ENCODE peak calls at places on chromosomes 2 and 18, in ten cellular contexts. One of them, this sample, is unnamed.

GRCh38 chr2:152497481-152498052 is 162.6 kb downstream of the FMNL2 start:
- DNase-seq in DND-41: no peak
- DNase-seq in neural progenitor cell: no peak
- DNase-seq in GM12878: no peak
- DNase-seq in mammary epithelial cell: peak; percentile 96
- DNase-seq in H1: no peak
- DNase-seq in H9: no peak
- DNase-seq in IMR-90: peak; percentile 61
- DNase-seq in PC-3: peak; percentile 71
- DNase-seq in HCT116: peak; percentile 75
- DNase-seq in this sample: no peak

GRCh38 chr2:67790622-67791021 is 272.2 kb downstream of the C1D start:
- DNase-seq in DND-41: no peak
- DNase-seq in neural progenitor cell: no peak
- DNase-seq in GM12878: no peak
- DNase-seq in mammary epithelial cell: peak; percentile 28
- DNase-seq in H1: no peak
- DNase-seq in H9: no peak
- DNase-seq in IMR-90: peak; percentile 95
- DNase-seq in PC-3: peak; percentile 75
- DNase-seq in HCT116: no peak
- DNase-seq in this sample: no peak

GRCh38 chr18:50030146-50030545 is 164.8 kb downstream of the MYO5B start:
- DNase-seq in DND-41: no peak
- DNase-seq in neural progenitor cell: no peak
- DNase-seq in GM12878: no peak
- DNase-seq in mammary epithelial cell: no peak
- DNase-seq in H1: no peak
- DNase-seq in H9: no peak
- DNase-seq in IMR-90: no peak
- DNase-seq in PC-3: no peak
- DNase-seq in HCT116: no peak
- DNase-seq in this sample: no peak

GRCh38 chr18:31683968-31684278 is 458 bp downstream of the B4GALT6 start:
- DNase-seq in DND-41: no peak
- DNase-seq in neural progenitor cell: no peak
- DNase-seq in GM12878: no peak
- DNase-seq in mammary epithelial cell: no peak
- DNase-seq in H1: no peak
- DNase-seq in H9: no peak
- DNase-seq in IMR-90: no peak
- DNase-seq in PC-3: no peak
- DNase-seq in HCT116: no peak
- DNase-seq in this sample: no peak

GRCh38 chr2:140136366-140136765 is 1356.2 kb upstream of the NXPH2 start:
- DNase-seq in DND-41: no peak
- DNase-seq in neural progenitor cell: no peak
- DNase-seq in GM12878: no peak
- DNase-seq in mammary epithelial cell: no peak
- DNase-seq in H1: no peak
- DNase-seq in H9: no peak
- DNase-seq in IMR-90: no peak
- DNase-seq in PC-3: no peak
- DNase-seq in HCT116: no peak
- DNase-seq in this sample: no peak

GRCh38 chr2:69584127-69584889 is 59.2 kb downstream of the AAK1 start:
- DNase-seq in DND-41: no peak
- DNase-seq in neural progenitor cell: no peak
- DNase-seq in GM12878: no peak
- DNase-seq in mammary epithelial cell: no peak
- DNase-seq in H1: no peak
- DNase-seq in H9: no peak
- DNase-seq in IMR-90: no peak
- DNase-seq in PC-3: no peak
- DNase-seq in HCT116: no peak
- DNase-seq in this sample: no peak

GRCh38 chr2:25054720-25055119 is 12.8 kb downstream of the EFR3B start:
- DNase-seq in DND-41: no peak
- DNase-seq in neural progenitor cell: no peak
- DNase-seq in GM12878: no peak
- DNase-seq in mammary epithelial cell: no peak
- DNase-seq in H1: no peak
- DNase-seq in H9: no peak
- DNase-seq in IMR-90: peak; percentile 44
- DNase-seq in PC-3: no peak
- DNase-seq in HCT116: no peak
- DNase-seq in this sample: no peak

GRCh38 chr2:205655775-205656425 is 26.4 kb upstream of the NRP2 start:
- DNase-seq in DND-41: no peak
- DNase-seq in neural progenitor cell: no peak
- DNase-seq in GM12878: no peak
- DNase-seq in mammary epithelial cell: no peak
- DNase-seq in H1: no peak
- DNase-seq in H9: no peak
- DNase-seq in IMR-90: no peak
- DNase-seq in PC-3: no peak
- DNase-seq in HCT116: no peak
- DNase-seq in this sample: no peak

GRCh38 chr18:11747731-11748130 is 58.7 kb downstream of the GNAL start:
- DNase-seq in DND-41: no peak
- DNase-seq in neural progenitor cell: peak; percentile 63
- DNase-seq in GM12878: no peak
- DNase-seq in mammary epithelial cell: no peak
- DNase-seq in H1: no peak
- DNase-seq in H9: peak; percentile 58
- DNase-seq in IMR-90: no peak
- DNase-seq in PC-3: no peak
- DNase-seq in HCT116: no peak
- DNase-seq in this sample: no peak

GRCh38 chr2:26768759-26769500 is 4.8 kb downstream of the SLC35F6 start:
- DNase-seq in DND-41: no peak
- DNase-seq in neural progenitor cell: no peak
- DNase-seq in GM12878: no peak
- DNase-seq in mammary epithelial cell: peak; percentile 75
- DNase-seq in H1: no peak
- DNase-seq in H9: no peak
- DNase-seq in IMR-90: no peak
- DNase-seq in PC-3: no peak
- DNase-seq in HCT116: peak; percentile 82
- DNase-seq in this sample: no peak

GRCh38 chr2:101297383-101297782 is 11.1 kb downstream of the RNF149 start:
- DNase-seq in DND-41: no peak
- DNase-seq in neural progenitor cell: no peak
- DNase-seq in GM12878: no peak
- DNase-seq in mammary epithelial cell: no peak
- DNase-seq in H1: no peak
- DNase-seq in H9: no peak
- DNase-seq in IMR-90: no peak
- DNase-seq in PC-3: no peak
- DNase-seq in HCT116: no peak
- DNase-seq in this sample: no peak

GRCh38 chr2:101303688-101304087 is 4.8 kb downstream of the RNF149 start:
- DNase-seq in DND-41: no peak
- DNase-seq in neural progenitor cell: no peak
- DNase-seq in GM12878: no peak
- DNase-seq in mammary epithelial cell: no peak
- DNase-seq in H1: no peak
- DNase-seq in H9: no peak
- DNase-seq in IMR-90: no peak
- DNase-seq in PC-3: no peak
- DNase-seq in HCT116: no peak
- DNase-seq in this sample: no peak

GRCh38 chr2:101299601-101300000 is 8.9 kb downstream of the RNF149 start:
- DNase-seq in DND-41: no peak
- DNase-seq in neural progenitor cell: no peak
- DNase-seq in GM12878: no peak
- DNase-seq in mammary epithelial cell: no peak
- DNase-seq in H1: no peak
- DNase-seq in H9: no peak
- DNase-seq in IMR-90: no peak
- DNase-seq in PC-3: no peak
- DNase-seq in HCT116: no peak
- DNase-seq in this sample: no peak

GRCh38 chr2:101302016-101302415 is 6.5 kb downstream of the RNF149 start:
- DNase-seq in DND-41: no peak
- DNase-seq in neural progenitor cell: no peak
- DNase-seq in GM12878: no peak
- DNase-seq in mammary epithelial cell: no peak
- DNase-seq in H1: no peak
- DNase-seq in H9: no peak
- DNase-seq in IMR-90: no peak
- DNase-seq in PC-3: peak; percentile 66
- DNase-seq in HCT116: no peak
- DNase-seq in this sample: no peak

DNA sequence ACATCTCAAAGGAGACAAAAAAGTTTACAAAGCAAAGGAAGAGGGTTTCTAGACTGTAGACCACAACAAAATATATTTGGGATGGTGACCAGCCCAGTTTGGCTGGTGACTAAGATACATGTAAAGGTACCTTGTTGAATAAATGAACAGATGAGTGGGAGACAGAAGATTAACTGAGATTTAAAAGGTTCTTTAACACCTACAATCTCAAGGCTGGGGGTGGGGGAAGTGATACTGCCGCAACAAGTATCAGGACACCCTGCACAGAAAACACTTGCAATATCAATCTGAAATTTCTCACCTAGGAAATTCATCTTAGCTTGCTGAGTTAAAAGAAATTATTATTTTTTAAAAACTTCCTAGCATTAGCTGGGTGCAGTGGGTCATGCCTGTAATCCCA is 8.3 kb downstream of the RNF149 start:
- DNase-seq in DND-41: no peak
- DNase-seq in neural progenitor cell: no peak
- DNase-seq in GM12878: no peak
- DNase-seq in mammary epithelial cell: no peak
- DNase-seq in H1: no peak
- DNase-seq in H9: no peak
- DNase-seq in IMR-90: no peak
- DNase-seq in PC-3: no peak
- DNase-seq in HCT116: no peak
- DNase-seq in this sample: no peak
- H3K4me1 ChIP-seq in DND-41: peaks cover 46% of the 10 kb centered on the region
- H3K4me1 ChIP-seq in neural progenitor cell: no peaks in the 10 kb centered on the region
- H3K4me1 ChIP-seq in GM12878: peaks cover 10% of the 10 kb centered on the region
- H3K4me1 ChIP-seq in mammary epithelial cell: peaks cover 3% of the 10 kb centered on the region
- H3K4me1 ChIP-seq in H1: no peaks in the 10 kb centered on the region
- H3K4me1 ChIP-seq in H9: no peaks in the 10 kb centered on the region
- H3K4me1 ChIP-seq in IMR-90: peaks cover 6% of the 10 kb centered on the region
- H3K4me1 ChIP-seq in PC-3: peaks cover 27% of the 10 kb centered on the region
- H3K4me1 ChIP-seq in HCT116: no peaks in the 10 kb centered on the region
- H3K4me1 ChIP-seq in this sample: peaks cover 4% of the 10 kb centered on the region

GRCh38 chr2:61470122-61470951 is 550 bp downstream of the USP34 start:
- DNase-seq in DND-41: peak; percentile 83
- DNase-seq in neural progenitor cell: peak; percentile 96
- DNase-seq in GM12878: no peak
- DNase-seq in mammary epithelial cell: peak; percentile 80
- DNase-seq in H1: no peak
- DNase-seq in H9: peak; percentile 88
- DNase-seq in IMR-90: no peak
- DNase-seq in PC-3: peak; percentile 71
- DNase-seq in HCT116: peak; percentile 48
- DNase-seq in this sample: peak; percentile 97
- H3K9ac ChIP-seq in DND-41: peak overlapping the region; percentile 92
- H3K9ac ChIP-seq in neural progenitor cell: peak overlapping the region; percentile 85
- H3K9ac ChIP-seq in GM12878: peak overlapping the region; percentile 93
- H3K9ac ChIP-seq in mammary epithelial cell: peak overlapping the region; percentile 95
- H3K9ac ChIP-seq in H1: peak overlapping the region; percentile 72
- H3K9ac ChIP-seq in H9: peak overlapping the region; percentile 92
- H3K9ac ChIP-seq in IMR-90: peak overlapping the region; percentile 100
- H3K9ac ChIP-seq in PC-3: peak overlapping the region; percentile 90
- H3K9ac ChIP-seq in HCT116: peak overlapping the region; percentile 95
- H3K9ac ChIP-seq in this sample: peak overlapping the region; percentile 83

GRCh38 chr2:43169987-43170732 is 56.2 kb downstream of the ZFP36L2 start:
- DNase-seq in DND-41: peak; percentile 73
- DNase-seq in neural progenitor cell: peak; percentile 52
- DNase-seq in GM12878: no peak
- DNase-seq in mammary epithelial cell: no peak
- DNase-seq in H1: no peak
- DNase-seq in H9: peak; percentile 70
- DNase-seq in IMR-90: no peak
- DNase-seq in PC-3: no peak
- DNase-seq in HCT116: no peak
- DNase-seq in this sample: peak; percentile 88
- TF ChIP-seq CTCF in DND-41: peak; percentile 77
- TF ChIP-seq CTCF in neural progenitor cell: peak; percentile 80
- TF ChIP-seq CTCF in GM12878: peak; percentile 82
- TF ChIP-seq CTCF in mammary epithelial cell: peak; percentile 70
- TF ChIP-seq CTCF in H1: peak; percentile 83
- TF ChIP-seq CTCF in H9: peak; percentile 95
- TF ChIP-seq CTCF in IMR-90: peak; percentile 38
- TF ChIP-seq CTCF in PC-3: peak; percentile 72
- TF ChIP-seq CTCF in HCT116: peak; percentile 93
- TF ChIP-seq CTCF in this sample: peak; percentile 93

GRCh38 chr2:37629529-37629928 is 41.9 kb downstream of the CDC42EP3 start:
- DNase-seq in DND-41: no peak
- DNase-seq in neural progenitor cell: no peak
- DNase-seq in GM12878: no peak
- DNase-seq in mammary epithelial cell: peak; percentile 93
- DNase-seq in H1: no peak
- DNase-seq in H9: no peak
- DNase-seq in IMR-90: peak; percentile 87
- DNase-seq in PC-3: no peak
- DNase-seq in HCT116: no peak
- DNase-seq in this sample: no peak

GRCh38 chr2:37625781-37626548 is 45.5 kb downstream of the CDC42EP3 start:
- DNase-seq in DND-41: peak; percentile 68
- DNase-seq in neural progenitor cell: no peak
- DNase-seq in GM12878: peak; percentile 82
- DNase-seq in mammary epithelial cell: no peak
- DNase-seq in H1: no peak
- DNase-seq in H9: no peak
- DNase-seq in IMR-90: peak; percentile 63
- DNase-seq in PC-3: no peak
- DNase-seq in HCT116: no peak
- DNase-seq in this sample: no peak

GRCh38 chr2:37625156-37625555 is 46.3 kb downstream of the CDC42EP3 start:
- DNase-seq in DND-41: no peak
- DNase-seq in neural progenitor cell: no peak
- DNase-seq in GM12878: no peak
- DNase-seq in mammary epithelial cell: peak; percentile 84
- DNase-seq in H1: no peak
- DNase-seq in H9: no peak
- DNase-seq in IMR-90: peak; percentile 80
- DNase-seq in PC-3: peak; percentile 43
- DNase-seq in HCT116: no peak
- DNase-seq in this sample: no peak

GRCh38 chr2:37630298-37630697 is 41.1 kb downstream of the CDC42EP3 start:
- DNase-seq in DND-41: no peak
- DNase-seq in neural progenitor cell: no peak
- DNase-seq in GM12878: no peak
- DNase-seq in mammary epithelial cell: no peak
- DNase-seq in H1: no peak
- DNase-seq in H9: no peak
- DNase-seq in IMR-90: no peak
- DNase-seq in PC-3: no peak
- DNase-seq in HCT116: no peak
- DNase-seq in this sample: no peak

DNA sequence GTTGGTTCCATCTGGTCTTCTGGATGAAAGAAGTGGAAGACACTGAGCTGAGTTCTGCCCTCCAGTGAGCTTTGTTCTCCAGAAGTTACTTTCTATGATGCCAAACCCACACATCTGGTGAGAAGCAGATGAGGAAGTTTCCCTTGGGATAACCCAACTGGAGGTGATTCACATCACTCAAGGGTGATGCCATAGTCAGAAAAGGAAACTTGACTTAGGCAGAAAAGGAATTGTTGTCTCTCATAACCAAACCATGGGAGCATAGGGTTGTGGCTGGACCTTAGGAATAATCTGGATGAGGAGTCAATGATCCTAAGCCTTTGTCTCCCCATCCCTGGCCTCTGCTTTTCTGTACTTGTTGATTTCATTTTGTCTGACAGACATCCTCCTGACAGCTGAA is 43.7 kb downstream of the CDC42EP3 start:
- DNase-seq in DND-41: no peak
- DNase-seq in neural progenitor cell: no peak
- DNase-seq in GM12878: no peak
- DNase-seq in mammary epithelial cell: peak; percentile 81
- DNase-seq in H1: no peak
- DNase-seq in H9: no peak
- DNase-seq in IMR-90: peak; percentile 65
- DNase-seq in PC-3: no peak
- DNase-seq in HCT116: no peak
- DNase-seq in this sample: no peak
- H3K4me1 ChIP-seq in DND-41: peaks cover 18% of the 10 kb centered on the region
- H3K4me1 ChIP-seq in neural progenitor cell: no peaks in the 10 kb centered on the region
- H3K4me1 ChIP-seq in GM12878: peaks cover 61% of the 10 kb centered on the region
- H3K4me1 ChIP-seq in mammary epithelial cell: peaks cover 39% of the 10 kb centered on the region
- H3K4me1 ChIP-seq in H1: no peaks in the 10 kb centered on the region
- H3K4me1 ChIP-seq in H9: no peaks in the 10 kb centered on the region
- H3K4me1 ChIP-seq in IMR-90: peaks cover 25% of the 10 kb centered on the region
- H3K4me1 ChIP-seq in PC-3: peaks cover 18% of the 10 kb centered on the region
- H3K4me1 ChIP-seq in HCT116: peaks cover 8% of the 10 kb centered on the region
- H3K4me1 ChIP-seq in this sample: peaks cover 4% of the 10 kb centered on the region

This sample was measured in endodermal cell.